ENCODE peak calls at places on chromosome 12, in ten cellular contexts. X is non-pigmented ciliary epithelial cell; H is GM20000; P is HEK293T; R is H1; S is activated T-helper 1 cell treated with anti-CD3 and anti-CD28 coated beads, Interleukin-2, amount 50 U/mL, for 16 hours; A is kidney glomerular epithelial cell; G is NCI-H1417 treated with DMSO at 0.1 percent for 48 hours; C is AG10803; W is GM23248. Y is an unnamed sample.
A peak's percentile ranks its signal among the peaks of the same experiment; 100 is the strongest.

GRCh38 chr12:28938581-28939301 is 210.3 kb upstream of the FAR2 start:
- DNase-seq in X (no peak), H (no peak), P (no peak), R (no peak), S (no peak), A (no peak), G (no peak), C (no peak), W (no peak), Y (no peak)

GRCh38 chr12:2334291-2335088 is 281.7 kb downstream of the CACNA1C start:
- DNase-seq in X (no peak), H (no peak), P (no peak), R (no peak), S (no peak), A (no peak), G (no peak), C (no peak), W (peak; percentile 56), Y (no peak)

GRCh38 chr12:109927622-109928021 is 27.5 kb downstream of the TCHP start:
- DNase-seq in X (no peak), H (peak; percentile 54), P (peak; percentile 77), R (peak; percentile 62), S (no peak), A (peak; percentile 26), G (no peak), C (peak; percentile 50), W (peak; percentile 76), Y (peak; percentile 86)

GRCh38 chr12:62703011-62703380 is 232.0 kb downstream of the PPM1H start:
- DNase-seq in X (no peak), H (no peak), P (no peak), R (no peak), S (no peak), A (peak; percentile 71), G (no peak), C (peak; percentile 87), W (peak; percentile 78), Y (no peak)

GRCh38 chr12:93042684-93043083 is 113.6 kb upstream of the EEA1 start:
- DNase-seq in X (no peak), H (no peak), P (no peak), R (no peak), S (no peak), A (no peak), G (no peak), C (no peak), W (no peak), Y (no peak)

GRCh38 chr12:70332236-70332635 is 33.9 kb upstream of the KCNMB4 start:
- DNase-seq in X (no peak), H (no peak), P (no peak), R (no peak), S (no peak), A (no peak), G (no peak), C (no peak), W (no peak), Y (no peak)

GRCh38 chr12:62221107-62221506 is 39.1 kb upstream of the USP15 start:
- DNase-seq in X (no peak), H (no peak), P (no peak), R (no peak), S (no peak), A (no peak), G (no peak), C (no peak), W (no peak), Y (no peak)

GRCh38 chr12:79069009-79069408 is 204.4 kb downstream of the SYT1 start:
- DNase-seq in X (no peak), H (peak; percentile 9), P (no peak), R (no peak), S (no peak), A (no peak), G (no peak), C (no peak), W (no peak), Y (no peak)

GRCh38 chr12:55822228-55822627 is 4.4 kb downstream of the ORMDL2 start:
- DNase-seq in X (no peak), H (no peak), P (no peak), R (peak; percentile 58), S (no peak), A (peak; percentile 45), G (no peak), C (no peak), W (no peak), Y (no peak)

GRCh38 chr12:103560604-103561101 is 26.4 kb upstream of the STAB2 start:
- DNase-seq in X (peak; percentile 97), H (no peak), P (no peak), R (no peak), S (no peak), A (peak; percentile 97), G (no peak), C (peak; percentile 98), W (peak; percentile 99), Y (peak; percentile 93)

Y was measured in AG20443.